ENCODE peak calls at places on chromosomes 12 and 14, in seven cellular contexts. H is cardiac muscle cell; W is sigmoid colon; L is naive thymus-derived CD4-positive, alpha-beta T cell; N is thyroid gland; K is tibial artery; E is testis. V is an unnamed sample. For H3K4me1, the result is how much of the 10 kb centered on the place peaks cover.

GRCh38 chr12:44227601-44228000 is 391.7 kb downstream of the TMEM117 start:
- DNase-seq in H (no peak), W (no peak), L (no peak), N (no peak), K (no peak), E (no peak), V (no peak)

GRCh38 chr12:131386167-131386521 is 324.7 kb upstream of the SFSWAP start:
- DNase-seq in H (no peak), W (peak), L (no peak), N (no peak), K (no peak), E (peak), V (no peak)

GRCh38 chr12:1662761-1663439 is 28.0 kb upstream of the ADIPOR2 start:
- DNase-seq in H (peak), W (peak), L (no peak), N (peak), K (no peak), E (peak), V (no peak)

GRCh38 chr12:40953076-40953475 is 235.0 kb upstream of the PDZRN4 start:
- DNase-seq in H (peak), W (no peak), L (no peak), N (no peak), K (no peak), E (no peak), V (no peak)

GRCh38 chr14:91501951-91502930 is 7.9 kb downstream of the PPP4R3A start:
- DNase-seq in H (no peak), W (no peak), L (no peak), N (no peak), K (no peak), E (no peak), V (no peak)

GRCh38 chr12:91053951-91054715 is 3.7 kb downstream of the KERA start:
- DNase-seq in H (peak), W (peak), L (no peak), N (no peak), K (no peak), E (no peak), V (no peak)

GRCh38 chr12:130826151-130826801 is 12.8 kb downstream of the STX2 start:
- DNase-seq in H (peak), W (no peak), L (peak), N (peak), K (peak), E (peak), V (peak)

GRCh38 chr12:42285431-42285830 is 40.5 kb downstream of the ZCRB1 start:
- DNase-seq in H (no peak), W (no peak), L (no peak), N (no peak), K (no peak), E (no peak), V (no peak)

GRCh38 chr14:96894966-96895365 is 97.8 kb downstream of the VRK1 start:
- DNase-seq in H (peak), W (no peak), L (no peak), N (no peak), K (no peak), E (no peak), V (no peak)

GRCh38 chr14:100140452-100141132 is 18.9 kb downstream of the DEGS2 start:
- DNase-seq in H (peak), W (no peak), L (no peak), N (peak), K (no peak), E (no peak), V (no peak)

GRCh38 chr12:48978741-48979601 is 849 bp downstream of the WNT1 start:
- DNase-seq in H (no peak), W (no peak), L (no peak), N (no peak), K (no peak), E (no peak), V (no peak)

GRCh38 chr14:22648506-22648905 is 4.4 kb upstream of the OR6J1 start:
- DNase-seq in H (peak), W (no peak), L (no peak), N (no peak), K (no peak), E (no peak), V (no peak)

GRCh38 chr14:94045101-94045500 is 19.0 kb downstream of the OTUB2 start:
- DNase-seq in H (no peak), W (peak), L (no peak), N (no peak), K (no peak), E (no peak), V (no peak)
- H3K27ac ChIP-seq in H (no peak), W (no peak), L (no peak), N (no peak), K (no peak), E (no peak), V (no peak)

DNA sequence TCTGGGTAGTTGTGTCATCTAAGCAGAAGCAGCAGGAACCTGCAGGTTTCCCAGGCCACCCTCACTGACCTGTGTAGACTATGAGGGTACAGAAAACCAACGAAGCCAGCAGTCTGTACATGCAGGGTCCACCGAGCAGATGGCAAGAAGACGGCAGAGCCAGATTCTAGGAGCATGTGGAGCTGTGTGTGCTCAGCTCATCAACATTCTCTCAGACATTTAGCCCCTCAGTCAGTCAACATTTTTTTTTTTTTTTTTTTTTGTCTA is 7.3 kb upstream of the ASIC1 start:
- DNase-seq in H (no peak), W (no peak), L (no peak), N (no peak), K (no peak), E (no peak), V (no peak)
- H3K4me3 ChIP-seq in H (no peak), W (no peak), L (no peak), N (no peak), K (no peak), E (no peak), V (no peak)

GRCh38 chr14:68198713-68199464 is 379.3 kb downstream of the RAD51B start:
- DNase-seq in H (peak), W (no peak), L (no peak), N (no peak), K (no peak), E (no peak), V (no peak)
- H3K4me1 ChIP-seq in H (under half), W (under half), L (under half), N (under half), K (under half), E (under half), V (under half)

GRCh38 chr14:74942164-74942563 is 13.2 kb downstream of the PGF start:
- DNase-seq in H (no peak), W (no peak), L (no peak), N (no peak), K (no peak), E (no peak), V (no peak)
- H3K27ac ChIP-seq in H (peak), W (peak), L (peak), N (peak), K (peak), E (peak), V (peak)

DNA sequence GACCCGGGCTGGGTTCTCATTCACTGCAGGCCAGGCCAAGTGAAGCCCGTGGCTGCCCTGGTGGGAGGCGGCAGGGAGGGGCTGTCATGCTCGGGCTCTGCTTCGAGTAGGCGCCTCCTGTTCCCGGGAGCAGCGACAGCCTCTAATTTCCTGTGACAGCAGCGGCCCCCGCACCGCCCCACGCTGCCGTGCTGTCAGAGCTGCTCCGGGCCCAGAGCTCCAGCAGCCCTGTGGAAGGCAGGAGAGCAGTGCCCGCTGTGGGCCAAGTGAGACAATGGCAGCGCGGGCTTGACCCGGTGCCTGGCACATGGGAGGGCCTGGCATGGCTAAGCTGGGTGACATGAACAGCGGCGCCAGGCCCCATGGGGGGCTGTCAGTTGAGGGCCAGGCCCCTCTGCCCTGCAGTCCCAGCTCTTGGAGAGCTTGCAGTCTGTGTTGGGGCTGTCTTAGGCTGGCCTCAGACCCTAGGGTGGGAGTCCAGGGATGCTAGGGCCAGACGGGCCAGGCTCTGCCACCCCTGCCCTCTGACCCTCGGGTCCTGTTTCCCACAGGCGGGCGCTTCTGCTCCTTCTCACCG is 5.1 kb downstream of the TRMT61A start:
- DNase-seq in H (no peak), W (peak), L (no peak), N (no peak), K (no peak), E (no peak), V (no peak)
- H3K4me3 ChIP-seq in H (no peak), W (peak), L (no peak), N (no peak), K (peak), E (no peak), V (no peak)

GRCh38 chr14:55336161-55336560 is 64.9 kb downstream of the FBXO34 start:
- DNase-seq in H (peak), W (no peak), L (no peak), N (no peak), K (no peak), E (no peak), V (peak)
- H3K4me1 ChIP-seq in H (under half), W (under half), L (half or more), N (half or more), K (under half), E (under half), V (half or more)

GRCh38 chr12:109130297-109130696 is 13.9 kb downstream of the ACACB start:
- DNase-seq in H (no peak), W (peak), L (no peak), N (no peak), K (no peak), E (no peak), V (no peak)

GRCh38 chr12:109134186-109134917 is 18.0 kb downstream of the ACACB start:
- DNase-seq in H (peak), W (peak), L (no peak), N (peak), K (no peak), E (no peak), V (no peak)

GRCh38 chr12:109130755-109131521 is 14.6 kb downstream of the ACACB start:
- DNase-seq in H (no peak), W (peak), L (no peak), N (peak), K (no peak), E (no peak), V (no peak)

GRCh38 chr12:109127533-109128242 is 11.3 kb downstream of the ACACB start:
- DNase-seq in H (no peak), W (peak), L (no peak), N (no peak), K (no peak), E (no peak), V (no peak)

GRCh38 chr12:109131522-109132050 is 15.2 kb downstream of the ACACB start:
- DNase-seq in H (no peak), W (peak), L (no peak), N (peak), K (no peak), E (no peak), V (no peak)
- H3K27ac ChIP-seq in H (peak), W (peak), L (no peak), N (peak), K (peak), E (no peak), V (no peak)

DNA sequence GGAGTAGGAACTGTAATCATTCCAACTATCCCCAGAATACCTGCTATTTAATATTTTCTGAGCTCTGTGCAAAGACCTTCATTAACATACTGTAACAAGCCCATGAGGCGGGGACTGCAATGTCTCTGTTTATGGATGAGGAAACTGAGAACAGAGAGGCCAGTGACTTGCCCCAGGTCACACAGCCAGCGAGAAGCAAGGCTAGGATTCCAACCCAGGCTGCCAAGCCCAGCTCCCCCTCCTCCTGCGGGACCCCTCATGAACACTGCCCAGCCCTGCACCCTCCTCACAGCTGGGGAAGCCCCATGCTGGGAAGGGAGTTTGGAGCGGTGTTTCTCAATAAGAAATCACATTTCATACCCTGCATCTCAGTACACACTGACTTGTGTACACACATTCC is 10.9 kb downstream of the HVCN1 start:
- DNase-seq in H (no peak), W (no peak), L (no peak), N (no peak), K (no peak), E (no peak), V (no peak)
- H3K4me3 ChIP-seq in H (no peak), W (no peak), L (no peak), N (no peak), K (no peak), E (no peak), V (no peak)

V was measured in CD4-positive, CD25-positive, alpha-beta regulatory T cell.